ENCODE peak calls at places on chromosomes 3 and 15, in ten cellular contexts. One of them, this sample, is unnamed.

GRCh38 chr3:120855665-120856437 is 52.2 kb upstream of the STXBP5L start:
- DNase-seq in epithelial cell of esophagus: peak
- DNase-seq in B cell: no peak
- DNase-seq in left cardiac atrium: peak
- DNase-seq in stimulated activated CD8-positive, alpha-beta memory T cell treated with anti-CD3 and anti-CD28 coated beads, Interleukin-4, amount 100 ng/mL, for 48 hours: no peak
- DNase-seq in fibroblast of the aortic adventitia: peak
- DNase-seq in RCC 7860: no peak
- DNase-seq in renal cortical epithelial cell: peak
- DNase-seq in CD4-positive, alpha-beta T cell: no peak
- DNase-seq in LoVo: no peak
- DNase-seq in this sample: no peak

GRCh38 chr15:28123408-28124023 is 24.4 kb upstream of the OCA2 start:
- DNase-seq in epithelial cell of esophagus: peak
- DNase-seq in B cell: no peak
- DNase-seq in left cardiac atrium: peak
- DNase-seq in stimulated activated CD8-positive, alpha-beta memory T cell treated with anti-CD3 and anti-CD28 coated beads, Interleukin-4, amount 100 ng/mL, for 48 hours: peak
- DNase-seq in fibroblast of the aortic adventitia: peak
- DNase-seq in RCC 7860: peak
- DNase-seq in renal cortical epithelial cell: peak
- DNase-seq in CD4-positive, alpha-beta T cell: no peak
- DNase-seq in LoVo: peak
- DNase-seq in this sample: peak

GRCh38 chr3:67635257-67635656 is 19.2 kb downstream of the SUCLG2 start:
- DNase-seq in epithelial cell of esophagus: peak
- DNase-seq in B cell: no peak
- DNase-seq in left cardiac atrium: no peak
- DNase-seq in stimulated activated CD8-positive, alpha-beta memory T cell treated with anti-CD3 and anti-CD28 coated beads, Interleukin-4, amount 100 ng/mL, for 48 hours: no peak
- DNase-seq in fibroblast of the aortic adventitia: peak
- DNase-seq in RCC 7860: peak
- DNase-seq in renal cortical epithelial cell: peak
- DNase-seq in CD4-positive, alpha-beta T cell: no peak
- DNase-seq in LoVo: no peak
- DNase-seq in this sample: no peak

GRCh38 chr3:33982269-33982798 is 183.9 kb downstream of the PDCD6IP start:
- DNase-seq in epithelial cell of esophagus: no peak
- DNase-seq in B cell: no peak
- DNase-seq in left cardiac atrium: no peak
- DNase-seq in stimulated activated CD8-positive, alpha-beta memory T cell treated with anti-CD3 and anti-CD28 coated beads, Interleukin-4, amount 100 ng/mL, for 48 hours: no peak
- DNase-seq in fibroblast of the aortic adventitia: no peak
- DNase-seq in RCC 7860: no peak
- DNase-seq in renal cortical epithelial cell: no peak
- DNase-seq in CD4-positive, alpha-beta T cell: no peak
- DNase-seq in LoVo: no peak
- DNase-seq in this sample: no peak

GRCh38 chr15:76866716-76867321 is 38.3 kb downstream of the SCAPER start:
- DNase-seq in epithelial cell of esophagus: peak
- DNase-seq in B cell: no peak
- DNase-seq in left cardiac atrium: no peak
- DNase-seq in stimulated activated CD8-positive, alpha-beta memory T cell treated with anti-CD3 and anti-CD28 coated beads, Interleukin-4, amount 100 ng/mL, for 48 hours: no peak
- DNase-seq in fibroblast of the aortic adventitia: peak
- DNase-seq in RCC 7860: no peak
- DNase-seq in renal cortical epithelial cell: peak
- DNase-seq in CD4-positive, alpha-beta T cell: no peak
- DNase-seq in LoVo: peak
- DNase-seq in this sample: peak

GRCh38 chr15:73700041-73700842 is 16.1 kb downstream of the CD276 start:
- DNase-seq in epithelial cell of esophagus: peak
- DNase-seq in B cell: peak
- DNase-seq in left cardiac atrium: peak
- DNase-seq in stimulated activated CD8-positive, alpha-beta memory T cell treated with anti-CD3 and anti-CD28 coated beads, Interleukin-4, amount 100 ng/mL, for 48 hours: peak
- DNase-seq in fibroblast of the aortic adventitia: peak
- DNase-seq in RCC 7860: peak
- DNase-seq in renal cortical epithelial cell: peak
- DNase-seq in CD4-positive, alpha-beta T cell: peak
- DNase-seq in LoVo: peak
- DNase-seq in this sample: peak

GRCh38 chr3:123635717-123636116 is 50.9 kb upstream of the HACD2 start:
- DNase-seq in epithelial cell of esophagus: no peak
- DNase-seq in B cell: no peak
- DNase-seq in left cardiac atrium: no peak
- DNase-seq in stimulated activated CD8-positive, alpha-beta memory T cell treated with anti-CD3 and anti-CD28 coated beads, Interleukin-4, amount 100 ng/mL, for 48 hours: no peak
- DNase-seq in fibroblast of the aortic adventitia: no peak
- DNase-seq in RCC 7860: no peak
- DNase-seq in renal cortical epithelial cell: no peak
- DNase-seq in CD4-positive, alpha-beta T cell: no peak
- DNase-seq in LoVo: no peak
- DNase-seq in this sample: no peak

GRCh38 chr3:61863579-61863978 is 302.2 kb downstream of the PTPRG start:
- DNase-seq in epithelial cell of esophagus: no peak
- DNase-seq in B cell: no peak
- DNase-seq in left cardiac atrium: no peak
- DNase-seq in stimulated activated CD8-positive, alpha-beta memory T cell treated with anti-CD3 and anti-CD28 coated beads, Interleukin-4, amount 100 ng/mL, for 48 hours: no peak
- DNase-seq in fibroblast of the aortic adventitia: no peak
- DNase-seq in RCC 7860: no peak
- DNase-seq in renal cortical epithelial cell: no peak
- DNase-seq in CD4-positive, alpha-beta T cell: no peak
- DNase-seq in LoVo: no peak
- DNase-seq in this sample: no peak

This sample was measured in DND-41.